ENCODE peak calls at places on chromosome 20, in six cellular contexts. N, L, H, P, Q and V are unnamed samples.

GRCh38 chr20:16654858-16655257 is 75.0 kb upstream of the SNRPB2 start:
- DNase-seq in N (no peak), L (no peak), H (no peak), P (no peak), Q (no peak), V (no peak)

GRCh38 chr20:8132632-8133587 is 844 bp downstream of the PLCB1 start:
- DNase-seq in N (no peak), L (peak), H (no peak), P (no peak), Q (no peak), V (peak)

GRCh38 chr20:48556956-48557355 is 270.8 kb downstream of the PREX1 start:
- DNase-seq in N (no peak), L (no peak), H (no peak), P (no peak), Q (no peak), V (no peak)

GRCh38 chr20:13342469-13343242 is 121.6 kb downstream of the ISM1 start:
- DNase-seq in N (no peak), L (no peak), H (no peak), P (no peak), Q (no peak), V (no peak)

GRCh38 chr20:1674361-1674760 is 16.8 kb upstream of the SIRPG start:
- DNase-seq in N (no peak), L (no peak), H (no peak), P (no peak), Q (no peak), V (no peak)

GRCh38 chr20:41142914-41143313 is 5.6 kb downstream of the PLCG1 start:
- DNase-seq in N (no peak), L (no peak), H (no peak), P (no peak), Q (no peak), V (no peak)

GRCh38 chr20:37528442-37529213 is 952 bp upstream of the BLCAP start:
- DNase-seq in N (no peak), L (no peak), H (peak), P (no peak), Q (no peak), V (no peak)

GRCh38 chr20:59123011-59123676 is 40.5 kb upstream of the ZNF831 start:
- DNase-seq in N (no peak), L (no peak), H (no peak), P (no peak), Q (no peak), V (no peak)

GRCh38 chr20:11195899-11196558 is 522.2 kb upstream of the JAG1 start:
- DNase-seq in N (no peak), L (no peak), H (no peak), P (no peak), Q (peak), V (no peak)

GRCh38 chr20:48818481-48818987 is 9.3 kb downstream of the PREX1 start:
- DNase-seq in N (no peak), L (no peak), H (no peak), P (no peak), Q (no peak), V (no peak)

GRCh38 chr20:3521852-3522740 is 51.3 kb downstream of the ATRN start:
- DNase-seq in N (no peak), L (no peak), H (no peak), P (no peak), Q (no peak), V (no peak)

GRCh38 chr20:48697845-48698491 is 129.8 kb downstream of the PREX1 start:
- DNase-seq in N (no peak), L (no peak), H (no peak), P (peak), Q (peak), V (peak)

GRCh38 chr20:35607003-35607735 is 8.5 kb upstream of the SPAG4 start:
- DNase-seq in N (no peak), L (no peak), H (no peak), P (no peak), Q (peak), V (no peak)

GRCh38 chr20:14717124-14718004 is 380.0 kb upstream of the FLRT3 start:
- DNase-seq in N (no peak), L (no peak), H (no peak), P (no peak), Q (no peak), V (no peak)

GRCh38 chr20:8527998-8528397 is 395.9 kb downstream of the PLCB1 start:
- DNase-seq in N (peak), L (no peak), H (no peak), P (no peak), Q (no peak), V (no peak)

GRCh38 chr20:10674684-10675455 is 1.1 kb upstream of the JAG1 start:
- DNase-seq in N (no peak), L (peak), H (peak), P (no peak), Q (peak), V (peak)

GRCh38 chr20:6636209-6637159 is 131.0 kb upstream of the BMP2 start:
- DNase-seq in N (peak), L (no peak), H (no peak), P (no peak), Q (peak), V (no peak)

GRCh38 chr20:49276895-49277785 is 717 bp downstream of the ZNFX1 start:
- DNase-seq in N (no peak), L (peak), H (no peak), P (no peak), Q (no peak), V (no peak)

GRCh38 chr20:10332656-10333421 is 101.2 kb downstream of the MKKS start:
- DNase-seq in N (peak), L (no peak), H (no peak), P (no peak), Q (no peak), V (no peak)

GRCh38 chr20:48338717-48339116 is 489.1 kb downstream of the PREX1 start:
- DNase-seq in N (no peak), L (no peak), H (no peak), P (no peak), Q (no peak), V (no peak)

GRCh38 chr20:60395993-60396392 is 437.8 kb downstream of the CDH26 start:
- DNase-seq in N (no peak), L (no peak), H (no peak), P (no peak), Q (no peak), V (no peak)

GRCh38 chr20:37521091-37521771 is at the start of gene NNAT:
- DNase-seq in N (no peak), L (no peak), H (no peak), P (no peak), Q (no peak), V (no peak)

GRCh38 chr20:61560361-61560853 is 308.3 kb downstream of the CDH4 start:
- DNase-seq in N (no peak), L (no peak), H (no peak), P (no peak), Q (peak), V (no peak)

GRCh38 chr20:7879883-7880282 is 60.4 kb downstream of the HAO1 start:
- DNase-seq in N (peak), L (no peak), H (no peak), P (no peak), Q (no peak), V (no peak)

GRCh38 chr20:49185071-49185757 is 2.9 kb downstream of the STAU1 start:
- DNase-seq in N (no peak), L (no peak), H (no peak), P (no peak), Q (no peak), V (no peak)

GRCh38 chr20:48739395-48740268 is 88.2 kb downstream of the PREX1 start:
- DNase-seq in N (no peak), L (no peak), H (no peak), P (no peak), Q (no peak), V (no peak)

GRCh38 chr20:11229772-11230171 is 556.0 kb upstream of the JAG1 start:
- DNase-seq in N (peak), L (peak), H (no peak), P (peak), Q (peak), V (no peak)

GRCh38 chr20:11672959-11673358 is 244.7 kb upstream of the BTBD3 start:
- DNase-seq in N (no peak), L (no peak), H (no peak), P (no peak), Q (no peak), V (no peak)

GRCh38 chr20:856361-856775 is 22.9 kb downstream of the FAM110A start:
- DNase-seq in N (peak), L (no peak), H (no peak), P (no peak), Q (peak), V (no peak)

GRCh38 chr20:11918280-11918952 is 723 bp downstream of the BTBD3 start:
- DNase-seq in N (no peak), L (no peak), H (no peak), P (no peak), Q (no peak), V (no peak)

GRCh38 chr20:10581823-10582222 is 92.0 kb downstream of the JAG1 start:
- DNase-seq in N (no peak), L (no peak), H (no peak), P (no peak), Q (peak), V (no peak)

GRCh38 chr20:48283470-48284110 is 498.3 kb upstream of the SULF2 start:
- DNase-seq in N (peak), L (no peak), H (no peak), P (peak), Q (peak), V (peak)

GRCh38 chr20:32067234-32067821 is 15.3 kb downstream of the HCK start:
- DNase-seq in N (peak), L (no peak), H (no peak), P (no peak), Q (no peak), V (no peak)

GRCh38 chr20:58054744-58055373 is 173.6 kb downstream of the ANKRD60 start:
- DNase-seq in N (no peak), L (peak), H (peak), P (no peak), Q (no peak), V (peak)

GRCh38 chr20:8331740-8332412 is 199.8 kb downstream of the PLCB1 start:
- DNase-seq in N (peak), L (peak), H (no peak), P (no peak), Q (no peak), V (no peak)

GRCh38 chr20:56808732-56809131 is 179.6 kb downstream of the TFAP2C start:
- DNase-seq in N (no peak), L (no peak), H (no peak), P (no peak), Q (peak), V (no peak)

DNA sequence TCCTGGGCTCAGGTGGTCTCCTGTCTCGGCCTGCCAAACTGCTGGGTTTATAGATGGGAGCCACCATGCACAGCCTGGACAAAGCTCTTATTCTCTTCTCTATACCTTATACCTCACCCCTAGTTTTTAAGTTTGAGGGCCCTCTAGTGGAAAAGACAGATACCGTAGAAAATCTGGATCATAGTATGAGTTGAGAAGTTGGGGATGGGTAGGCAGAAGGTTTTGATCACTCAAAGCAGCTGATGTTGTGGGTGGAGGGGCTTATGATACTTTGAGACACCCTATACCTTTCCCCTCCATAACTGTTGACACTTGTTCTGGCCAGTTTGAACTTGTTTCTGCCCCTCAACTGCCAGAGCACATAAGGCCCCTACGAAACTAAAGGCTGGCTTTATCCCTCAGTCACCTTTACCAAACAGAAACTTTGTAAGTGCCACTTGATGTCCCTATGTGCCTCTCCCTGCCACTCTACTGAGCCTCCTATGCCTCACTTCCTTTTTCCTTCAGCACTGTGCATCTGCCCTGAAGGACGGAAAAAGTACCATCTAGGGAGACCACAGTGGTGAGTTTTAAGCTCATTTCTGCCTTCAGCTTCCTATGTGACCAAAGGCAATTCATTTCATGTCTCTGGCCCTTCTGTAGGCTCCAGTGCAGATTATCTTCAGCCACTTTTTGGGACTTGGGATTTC is 28.6 kb downstream of the RALY start:
- DNase-seq in N (no peak), L (no peak), H (no peak), P (no peak), Q (peak), V (no peak)
- TF ChIP-seq CTCF in N (peak), L (no peak), H (peak), P (no peak), Q (no peak), V (peak)

GRCh38 chr20:63178889-63179751 is 36.8 kb downstream of the YTHDF1 start:
- DNase-seq in N (no peak), L (no peak), H (no peak), P (no peak), Q (peak), V (no peak)
- TF ChIP-seq CTCF in N (peak), L (peak), H (peak), P (peak), Q (peak), V (peak)

DNA sequence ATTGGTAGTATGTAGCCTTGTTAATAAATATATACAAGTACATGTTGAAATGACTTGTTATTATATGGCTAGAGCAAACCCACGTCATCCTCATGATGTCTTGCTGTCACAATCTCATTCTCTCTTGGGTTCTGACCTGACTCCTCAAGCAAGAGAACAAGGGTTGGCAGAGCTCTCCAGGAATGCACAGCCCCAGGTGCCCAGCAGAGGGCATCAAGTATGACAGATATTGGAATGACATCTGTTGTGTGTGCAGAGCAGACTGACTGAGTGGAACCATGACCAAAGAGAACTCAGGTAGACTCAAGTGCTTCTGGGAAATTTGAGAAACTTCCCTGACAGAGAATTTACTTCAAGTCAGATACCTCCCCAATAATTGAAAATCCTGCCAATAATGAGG is 90.6 kb downstream of the PAX1 start:
- DNase-seq in N (no peak), L (no peak), H (no peak), P (no peak), Q (no peak), V (no peak)
- TF ChIP-seq CTCF in N (no peak), L (no peak), H (peak), P (no peak), Q (no peak), V (no peak)

DNA sequence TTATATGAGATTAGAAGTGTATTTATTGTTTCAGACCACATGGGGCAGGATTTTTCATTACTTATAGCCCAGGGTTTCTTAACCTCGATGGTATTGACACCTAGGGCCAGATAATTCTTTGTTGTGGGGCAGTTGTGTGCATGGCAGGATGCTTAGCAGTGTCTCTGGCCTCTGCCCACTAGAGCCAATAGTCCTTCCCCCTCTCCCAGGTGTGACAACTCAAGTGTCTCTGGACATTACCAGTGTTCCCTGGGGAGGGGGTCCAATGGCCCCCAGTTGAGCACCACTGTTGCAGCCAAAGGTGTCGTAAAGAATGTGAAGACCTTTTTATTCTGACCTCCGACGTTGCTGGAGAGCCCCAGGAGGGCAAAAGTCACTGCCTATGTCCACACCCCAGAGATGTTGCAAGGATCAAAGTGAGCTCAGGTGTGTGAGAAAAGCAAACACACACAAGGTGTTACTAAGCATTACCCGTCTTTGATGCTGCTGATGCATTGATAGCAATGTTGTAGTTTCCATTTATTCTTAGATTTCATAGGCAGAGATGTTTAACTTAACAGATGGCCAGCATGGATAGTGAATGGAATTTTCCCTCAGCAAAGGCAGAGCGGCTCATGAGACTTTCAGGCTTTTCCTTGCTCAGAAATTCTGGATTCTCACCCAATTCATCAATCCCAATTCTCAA is 22.2 kb downstream of the BANF2 start:
- DNase-seq in N (no peak), L (no peak), H (no peak), P (no peak), Q (no peak), V (no peak)
- TF ChIP-seq CTCF in N (no peak), L (no peak), H (peak), P (no peak), Q (no peak), V (peak)

DNA sequence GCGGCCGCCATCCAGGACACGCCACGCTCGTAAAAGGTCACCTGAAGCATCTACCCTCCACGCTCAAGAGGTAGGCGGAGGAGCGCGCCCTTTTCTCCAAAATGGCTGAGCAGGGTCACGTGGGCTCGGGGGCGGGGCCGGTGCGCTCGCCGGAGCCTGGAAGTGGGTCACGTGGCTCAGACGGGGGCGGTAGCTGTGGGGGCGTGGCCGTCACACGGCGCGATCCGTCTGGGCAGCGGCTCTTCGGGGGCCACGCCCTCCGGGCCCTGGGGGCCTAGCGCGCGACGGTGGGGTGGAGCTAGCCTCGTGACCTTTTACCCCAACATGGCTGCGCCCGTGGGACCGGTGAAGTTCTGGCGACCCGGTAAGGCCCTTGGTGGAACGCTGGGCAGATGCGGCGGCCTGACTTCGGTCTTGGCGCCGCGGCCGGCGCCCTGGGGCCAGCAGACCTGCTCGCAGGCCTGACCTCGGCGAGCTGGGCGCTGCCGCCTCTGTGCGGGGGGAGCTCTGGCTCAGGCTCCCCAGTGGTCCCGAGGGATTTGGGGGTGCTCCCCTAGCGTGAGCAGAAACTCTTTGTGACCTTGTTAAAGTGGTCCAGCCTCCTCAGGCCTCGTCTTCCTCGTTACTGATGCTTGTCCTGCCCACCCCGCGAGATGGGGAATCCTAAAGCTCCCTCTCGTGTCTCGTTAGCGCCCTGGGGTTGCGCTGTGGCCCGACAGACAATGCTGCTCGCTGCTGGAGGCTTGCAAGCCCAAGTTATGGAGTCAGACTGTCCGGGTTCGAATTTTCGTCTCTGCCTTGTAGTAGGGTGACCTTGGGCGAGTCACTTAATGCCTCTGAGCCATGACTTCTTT is at the start of gene DHX35:
- DNase-seq in N (peak), L (peak), H (peak), P (peak), Q (peak), V (peak)
- TF ChIP-seq CTCF in N (peak), L (peak), H (no peak), P (no peak), Q (peak), V (peak)

GRCh38 chr20:44073011-44073674 is 113.8 kb downstream of the JPH2 start:
- DNase-seq in N (no peak), L (no peak), H (peak), P (no peak), Q (no peak), V (peak)

GRCh38 chr20:44075950-44076232 is 111.1 kb downstream of the JPH2 start:
- DNase-seq in N (no peak), L (no peak), H (no peak), P (no peak), Q (no peak), V (no peak)

GRCh38 chr20:44075191-44075949 is 111.6 kb downstream of the JPH2 start:
- DNase-seq in N (no peak), L (no peak), H (peak), P (no peak), Q (no peak), V (peak)

GRCh38 chr20:44073675-44074071 is 113.3 kb downstream of the JPH2 start:
- DNase-seq in N (no peak), L (no peak), H (peak), P (no peak), Q (no peak), V (no peak)

GRCh38 chr20:44074252-44075151 is 112.5 kb downstream of the JPH2 start:
- DNase-seq in N (peak), L (no peak), H (peak), P (no peak), Q (no peak), V (peak)
- TF ChIP-seq CTCF in N (no peak), L (no peak), H (no peak), P (no peak), Q (no peak), V (no peak)

GRCh38 chr20:29741894-29742698 is 1515.4 kb upstream of the DEFB115 start:
- DNase-seq in N (no peak), L (no peak), H (no peak), P (no peak), Q (no peak), V (no peak)

GRCh38 chr20:29741594-29741893 is 1515.9 kb upstream of the DEFB115 start:
- DNase-seq in N (no peak), L (no peak), H (no peak), P (no peak), Q (no peak), V (no peak)

GRCh38 chr20:29742699-29743100 is 1514.8 kb upstream of the DEFB115 start:
- DNase-seq in N (no peak), L (no peak), H (no peak), P (no peak), Q (no peak), V (no peak)

GRCh38 chr20:29740951-29741593 is 1516.4 kb upstream of the DEFB115 start:
- DNase-seq in N (no peak), L (no peak), H (no peak), P (no peak), Q (no peak), V (no peak)

DNA sequence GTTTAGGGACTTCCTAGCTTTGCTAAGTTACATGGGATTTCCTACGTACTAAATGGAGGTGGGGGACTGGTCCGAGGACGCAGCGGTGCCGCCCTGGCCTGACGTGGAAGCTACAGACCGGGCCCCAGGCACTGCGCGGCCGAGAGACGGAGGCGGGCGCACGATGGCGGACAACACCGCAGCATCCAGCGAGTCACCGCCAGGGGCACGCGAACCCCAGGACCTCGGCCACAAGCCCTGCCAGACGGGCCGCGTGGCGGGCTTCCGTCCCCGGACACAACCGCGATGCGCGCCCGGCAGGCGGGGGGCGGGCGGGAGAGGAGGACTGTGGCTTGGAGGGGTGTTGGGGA is 1516.9 kb upstream of the DEFB115 start:
- DNase-seq in N (no peak), L (no peak), H (no peak), P (no peak), Q (no peak), V (no peak)
- TF ChIP-seq CTCF in N (no peak), L (no peak), H (no peak), P (no peak), Q (no peak), V (no peak)